ENCODE peak calls at places on chromosomes 1 and 21, in ten cellular contexts. H, Y, I, Z, C, G, O, S, W and T are unnamed samples.
A peak's percentile ranks its signal among the peaks of the same experiment; 100 is the strongest.

GRCh38 chr1:214537219-214537618 is 14.2 kb downstream of the PTPN14 start:
- DNase-seq in H (no peak), Y (peak; percentile 36), I (no peak), Z (peak; percentile 56), C (peak; percentile 51), G (peak; percentile 17), O (no peak), S (no peak), W (no peak), T (no peak)

GRCh38 chr21:28615276-28615675 is 377.4 kb downstream of the LTN1 start:
- DNase-seq in H (no peak), Y (no peak), I (no peak), Z (peak; percentile 68), C (peak; percentile 76), G (no peak), O (no peak), S (no peak), W (no peak), T (peak; percentile 60)

GRCh38 chr1:118159578-118159977 is 25.4 kb downstream of the SPAG17 start:
- DNase-seq in H (no peak), Y (no peak), I (no peak), Z (no peak), C (peak; percentile 6), G (no peak), O (no peak), S (no peak), W (no peak), T (no peak)

GRCh38 chr1:2115008-2115921 is 65.1 kb downstream of the PRKCZ start:
- DNase-seq in H (no peak), Y (no peak), I (no peak), Z (no peak), C (no peak), G (no peak), O (no peak), S (no peak), W (no peak), T (no peak)

GRCh38 chr1:117644696-117645311 is 39.0 kb downstream of the TENT5C start:
- DNase-seq in H (no peak), Y (no peak), I (no peak), Z (no peak), C (no peak), G (no peak), O (no peak), S (no peak), W (no peak), T (no peak)

GRCh38 chr1:234238060-234238459 is 135.2 kb upstream of the COA6 start:
- DNase-seq in H (no peak), Y (no peak), I (no peak), Z (no peak), C (no peak), G (no peak), O (no peak), S (no peak), W (no peak), T (no peak)

GRCh38 chr1:40306296-40306695 is 10.8 kb downstream of the COL9A2 start:
- DNase-seq in H (no peak), Y (no peak), I (no peak), Z (no peak), C (no peak), G (no peak), O (no peak), S (no peak), W (no peak), T (no peak)

GRCh38 chr1:10019561-10019960 is 13.2 kb upstream of the UBE4B start:
- DNase-seq in H (no peak), Y (no peak), I (no peak), Z (no peak), C (no peak), G (no peak), O (no peak), S (no peak), W (no peak), T (no peak)

GRCh38 chr1:205920159-205920558 is 23.1 kb downstream of the SLC26A9 start:
- DNase-seq in H (no peak), Y (no peak), I (no peak), Z (peak; percentile 88), C (peak; percentile 39), G (no peak), O (no peak), S (peak; percentile 43), W (no peak), T (no peak)

GRCh38 chr1:117366281-117366981 is 818 bp upstream of the MAN1A2 start:
- DNase-seq in H (peak; percentile 85), Y (peak; percentile 75), I (peak; percentile 98), Z (peak; percentile 59), C (peak; percentile 78), G (peak; percentile 71), O (no peak), S (peak; percentile 86), W (peak; percentile 83), T (peak; percentile 82)

GRCh38 chr1:60367522-60367921 is 294.0 kb upstream of the C1orf87 start:
- DNase-seq in H (no peak), Y (no peak), I (no peak), Z (no peak), C (no peak), G (no peak), O (no peak), S (no peak), W (no peak), T (no peak)

GRCh38 chr1:42214447-42214871 is 49.9 kb upstream of the GUCA2A start:
- DNase-seq in H (no peak), Y (peak; percentile 72), I (no peak), Z (peak; percentile 83), C (peak; percentile 90), G (peak; percentile 33), O (no peak), S (no peak), W (peak; percentile 63), T (no peak)

GRCh38 chr1:220113136-220113695 is 19.3 kb downstream of the IARS2 start:
- DNase-seq in H (peak; percentile 54), Y (peak; percentile 3), I (peak; percentile 52), Z (peak; percentile 63), C (peak; percentile 67), G (peak; percentile 49), O (no peak), S (no peak), W (peak; percentile 34), T (no peak)

GRCh38 chr1:49424782-49425181 is 599.0 kb downstream of the AGBL4 start:
- DNase-seq in H (no peak), Y (peak; percentile 1), I (no peak), Z (no peak), C (peak; percentile 1), G (peak; percentile 0), O (no peak), S (no peak), W (no peak), T (no peak)

GRCh38 chr1:157000686-157001085 is 44.9 kb downstream of the ARHGEF11 start:
- DNase-seq in H (no peak), Y (peak; percentile 37), I (no peak), Z (no peak), C (peak; percentile 15), G (no peak), O (no peak), S (no peak), W (no peak), T (no peak)

GRCh38 chr1:26723013-26723991 is 27.5 kb downstream of the ARID1A start:
- DNase-seq in H (peak; percentile 36), Y (peak; percentile 93), I (peak; percentile 86), Z (peak; percentile 100), C (peak; percentile 99), G (peak; percentile 26), O (no peak), S (peak; percentile 92), W (peak; percentile 86), T (peak; percentile 95)

DNA sequence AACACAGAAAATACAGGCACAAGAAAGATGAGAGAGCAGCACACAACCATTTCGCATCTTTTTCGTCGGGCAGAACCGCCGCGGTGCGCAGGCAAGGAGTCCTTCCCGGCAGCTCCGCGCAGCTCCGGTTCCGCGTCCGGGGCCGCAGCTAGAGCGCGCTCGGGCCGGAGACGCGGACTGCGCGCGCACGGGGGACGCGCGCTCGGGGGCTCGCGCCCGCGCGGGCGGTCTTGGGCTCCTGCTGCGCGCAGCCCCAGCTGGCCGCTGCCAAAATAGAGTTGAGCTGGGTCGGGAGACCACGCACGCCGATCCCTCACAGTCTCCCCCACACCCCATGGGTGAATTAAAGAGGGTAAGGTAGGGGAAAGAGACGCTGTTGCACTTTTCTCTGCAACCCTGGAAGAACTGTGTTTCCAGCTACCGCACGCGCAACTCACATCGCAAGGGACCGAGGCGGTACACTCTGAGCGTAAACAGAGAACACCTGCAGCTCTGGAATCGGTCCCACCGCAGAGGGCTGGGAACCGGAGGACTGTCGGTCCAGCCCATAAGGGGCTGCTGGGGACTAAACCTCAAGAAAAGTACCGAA is 1.6 kb downstream of the NR5A2 start:
- DNase-seq in H (peak; percentile 88), Y (peak; percentile 28), I (peak; percentile 79), Z (no peak), C (no peak), G (peak; percentile 72), O (no peak), S (peak; percentile 51), W (peak; percentile 65), T (no peak)
- H3K4me3 ChIP-seq in H (peak overlapping the region; percentile 73), Y (peak overlapping the region; percentile 47), I (peak overlapping the region; percentile 33), Z (peak overlapping the region; percentile 19), C (peak overlapping the region; percentile 56), G (peak overlapping the region; percentile 48), O (peak overlapping the region; percentile 81), S (peak overlapping the region; percentile 54), W (peak overlapping the region; percentile 48), T (peak overlapping the region; percentile 40)

DNA sequence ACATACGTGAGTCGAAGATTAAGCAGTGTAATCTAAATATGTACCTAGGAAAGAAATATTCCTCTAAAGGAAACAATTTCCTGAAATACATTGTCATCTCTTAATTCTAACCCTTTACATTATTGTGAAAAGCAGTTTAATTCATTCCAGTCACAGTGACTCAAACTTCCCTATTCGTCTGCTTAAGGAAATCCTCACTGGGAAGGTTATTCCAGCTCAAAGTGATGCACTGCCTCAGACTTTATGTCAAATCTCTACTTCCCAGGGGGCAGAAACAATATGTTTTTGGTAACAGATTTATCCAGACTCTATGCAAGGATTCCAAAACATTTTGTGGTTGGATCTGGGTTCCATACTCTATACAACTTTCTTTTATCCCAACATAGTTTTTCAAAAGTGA is 145.2 kb downstream of the NTMT2 start:
- DNase-seq in H (no peak), Y (no peak), I (no peak), Z (peak; percentile 70), C (no peak), G (no peak), O (no peak), S (no peak), W (no peak), T (no peak)
- H3K4me3 ChIP-seq in H (no peak overlapping the region), Y (no peak overlapping the region), I (no peak overlapping the region), Z (no peak overlapping the region), C (no peak overlapping the region), G (no peak overlapping the region), O (no peak overlapping the region), S (no peak overlapping the region), W (no peak overlapping the region), T (no peak overlapping the region)

GRCh38 chr21:38858429-38859205 is 52.9 kb downstream of the ETS2 start:
- DNase-seq in H (no peak), Y (no peak), I (no peak), Z (no peak), C (no peak), G (no peak), O (no peak), S (no peak), W (no peak), T (no peak)
- H3K4me3 ChIP-seq in H (no peak overlapping the region), Y (no peak overlapping the region), I (no peak overlapping the region), Z (no peak overlapping the region), C (no peak overlapping the region), G (no peak overlapping the region), O (no peak overlapping the region), S (no peak overlapping the region), W (no peak overlapping the region), T (no peak overlapping the region)

DNA sequence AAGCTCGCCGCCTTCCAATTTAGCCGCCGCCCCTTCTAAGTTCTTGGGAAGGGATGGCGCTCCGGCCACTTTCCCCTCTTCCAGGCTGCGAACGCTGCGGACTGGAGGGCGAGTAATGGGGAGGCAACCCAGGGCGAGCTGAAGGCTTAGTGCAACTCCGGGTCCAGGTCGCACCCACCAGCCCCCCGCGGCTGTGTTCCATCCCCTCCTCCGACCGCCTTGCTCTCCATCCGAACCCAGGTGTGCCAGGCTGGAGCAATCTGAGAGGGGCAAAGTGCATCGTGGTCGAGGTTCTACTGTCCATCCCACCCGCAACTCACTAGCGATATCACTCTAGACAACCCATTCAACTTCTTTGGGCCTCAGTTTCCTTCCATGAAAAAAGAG is 13.4 kb downstream of the PAX7 start:
- DNase-seq in H (no peak), Y (no peak), I (peak; percentile 36), Z (no peak), C (no peak), G (no peak), O (no peak), S (no peak), W (no peak), T (no peak)
- H3K4me3 ChIP-seq in H (no peak overlapping the region), Y (no peak overlapping the region), I (no peak overlapping the region), Z (no peak overlapping the region), C (no peak overlapping the region), G (no peak overlapping the region), O (peak overlapping the region; percentile 45), S (no peak overlapping the region), W (no peak overlapping the region), T (no peak overlapping the region)